ENCODE peak calls at places on chromosomes 6 and 20, in five cellular contexts. J, K, A, P and O are unnamed samples.
A peak's percentile ranks its signal among the peaks of the same experiment; 100 is the strongest.

GRCh38 chr6:3782876-3783832 is 31.6 kb upstream of the PXDC1 start:
- DNase-seq in A (no peak), K (no peak), P (peak; percentile 71), J (no peak), O (peak; percentile 34)

GRCh38 chr6:25223421-25224052 is 55.6 kb upstream of the CARMIL1 start:
- DNase-seq in K (peak; percentile 74), A (peak; percentile 57), P (peak; percentile 76), J (peak; percentile 29), O (peak; percentile 58)

GRCh38 chr6:35042451-35042850 is 98.7 kb downstream of the TCP11 start:
- DNase-seq in K (no peak), A (no peak), J (no peak), P (no peak), O (no peak)

GRCh38 chr20:31497838-31498540 is 16.3 kb upstream of the HM13 start:
- DNase-seq in K (peak; percentile 33), J (no peak), A (no peak), P (peak; percentile 20), O (peak; percentile 31)

GRCh38 chr6:165487950-165488349 is 175.1 kb downstream of the PDE10A start:
- DNase-seq in P (no peak), A (no peak), J (no peak), K (no peak), O (peak; percentile 70)

GRCh38 chr6:624979-625378 is 31.9 kb downstream of the HUS1B start:
- DNase-seq in P (peak; percentile 64), A (peak; percentile 3), J (no peak), K (peak; percentile 46), O (peak; percentile 30)

GRCh38 chr20:47506335-47506734 is 4.6 kb downstream of the NCOA3 start:
- DNase-seq in A (no peak), K (peak; percentile 95), J (no peak), P (no peak), O (no peak)

GRCh38 chr6:91490672-91491071 is 903.8 kb upstream of the MAP3K7 start:
- DNase-seq in A (no peak), K (no peak), P (no peak), J (no peak), O (no peak)

GRCh38 chr6:152701863-152702401 is 4.2 kb downstream of the MYCT1 start:
- DNase-seq in P (no peak), J (no peak), A (no peak), K (no peak), O (no peak)

GRCh38 chr6:37745748-37746147 is 48.1 kb upstream of the MDGA1 start:
- DNase-seq in J (no peak), K (no peak), A (no peak), P (no peak), O (no peak)

GRCh38 chr20:51087306-51087705 is 64.4 kb upstream of the KCNG1 start:
- DNase-seq in P (no peak), K (no peak), J (no peak), A (no peak), O (no peak)

GRCh38 chr6:125512621-125513020 is 210.9 kb upstream of the HDDC2 start:
- DNase-seq in K (peak; percentile 52), J (no peak), P (peak; percentile 10), A (no peak), O (no peak)

GRCh38 chr6:34232901-34233300 is 3.8 kb upstream of the HMGA1 start:
- DNase-seq in P (no peak), K (no peak), J (no peak), A (no peak), O (peak; percentile 53)

GRCh38 chr6:66508433-66508832 is 801.4 kb upstream of the EYS start:
- DNase-seq in A (peak; percentile 16), J (no peak), P (peak; percentile 0), K (no peak), O (no peak)

GRCh38 chr6:14001329-14002012 is 76.7 kb downstream of the RNF182 start:
- DNase-seq in J (no peak), A (peak; percentile 86), P (peak; percentile 90), K (peak; percentile 55), O (peak; percentile 95)

GRCh38 chr20:50224052-50224451 is 33.4 kb downstream of the CEBPB start:
- DNase-seq in A (no peak), P (no peak), K (no peak), J (no peak), O (no peak)

GRCh38 chr20:23147964-23148720 is 62.0 kb upstream of the CD93 start:
- DNase-seq in J (peak; percentile 78), P (peak; percentile 66), A (no peak), K (no peak), O (peak; percentile 85)

GRCh38 chr6:41039060-41039998 is at the start of gene UNC5CL:
- DNase-seq in K (peak; percentile 69), A (peak; percentile 39), J (peak; percentile 36), P (peak; percentile 29), O (peak; percentile 17)